ENCODE peak calls at places on chromosomes 4 and X, in seven cellular contexts. P, G, N, V, K, S and I are unnamed samples.

GRCh38 chr4:83751336-83751949 is 215.5 kb downstream of the GPAT3 start:
- DNase-seq in K (no peak), P (no peak), S (no peak), N (no peak), V (no peak), G (no peak), I (no peak)

GRCh38 chr4:139750099-139750498 is 84.5 kb downstream of the MGST2 start:
- DNase-seq in P (no peak), S (no peak), V (no peak), G (no peak), K (no peak), N (no peak), I (no peak)

GRCh38 chrX:37993857-37994619 is 12.3 kb upstream of the SYTL5 start:
- DNase-seq in G (no peak), S (no peak), K (no peak), V (peak; percentile 30), N (peak; percentile 16), P (peak; percentile 68), I (peak; percentile 2)

GRCh38 chr4:150816491-150816890 is 198.6 kb downstream of the LRBA start:
- DNase-seq in S (no peak), V (no peak), N (no peak), G (no peak), K (no peak), P (no peak), I (no peak)

GRCh38 chr4:150714462-150715438 is 132.8 kb downstream of the MAB21L2 start:
- DNase-seq in K (no peak), G (no peak), V (no peak), S (no peak), P (no peak), N (no peak), I (no peak)

GRCh38 chr4:17232575-17233253 is 279.2 kb downstream of the QDPR start:
- DNase-seq in V (no peak), N (peak; percentile 82), G (peak; percentile 65), P (no peak), S (peak; percentile 46), K (peak; percentile 45), I (peak; percentile 7)

GRCh38 chr4:16636304-16636703 is 262.1 kb downstream of the LDB2 start:
- DNase-seq in N (no peak), S (no peak), P (no peak), G (no peak), V (no peak), K (no peak), I (no peak)

GRCh38 chr4:20253272-20253798 is 1.6 kb downstream of the SLIT2 start:
- DNase-seq in K (peak; percentile 16), N (peak; percentile 19), P (no peak), V (no peak), G (no peak), S (no peak), I (no peak)

GRCh38 chr4:184845367-184846011 is 19.7 kb upstream of the ACSL1 start:
- DNase-seq in G (no peak), P (no peak), V (no peak), N (no peak), K (no peak), S (no peak), I (no peak)

GRCh38 chr4:145920205-145920604 is 18.4 kb downstream of the ZNF827 start:
- DNase-seq in P (no peak), S (no peak), V (no peak), N (no peak), G (no peak), K (no peak), I (no peak)

GRCh38 chrX:70762285-70762684 is 146.2 kb downstream of the TEX11 start:
- DNase-seq in P (no peak), S (no peak), N (no peak), K (no peak), G (no peak), V (no peak), I (no peak)

GRCh38 chr4:108433832-108434231 is 186.5 kb upstream of the RPL34 start:
- DNase-seq in S (no peak), N (no peak), P (no peak), G (no peak), V (no peak), K (no peak), I (no peak)

GRCh38 chr4:8840816-8841455 is 30.7 kb downstream of the HMX1 start:
- DNase-seq in P (peak; percentile 2), S (no peak), G (no peak), V (no peak), N (no peak), K (no peak), I (no peak)

GRCh38 chrX:69607616-69608015 is 8.3 kb upstream of the EDA start:
- DNase-seq in P (no peak), G (no peak), N (no peak), K (no peak), S (no peak), V (no peak), I (no peak)

GRCh38 chr4:123361195-123361861 is 35.3 kb upstream of the SPRY1 start:
- DNase-seq in V (no peak), S (no peak), P (peak; percentile 16), K (no peak), N (no peak), G (peak; percentile 42), I (peak; percentile 72)

GRCh38 chrX:154547245-154548027 is at the start of gene IKBKG:
- DNase-seq in G (peak; percentile 93), K (peak; percentile 91), N (peak; percentile 92), S (peak; percentile 88), P (peak; percentile 92), V (peak; percentile 57), I (peak; percentile 94)
- TF ChIP-seq POLR2A in G (no peak), K (peak; percentile 36), N (no peak), S (peak; percentile 28), P (peak; percentile 67), V (peak; percentile 67), I (peak; percentile 61)

DNA sequence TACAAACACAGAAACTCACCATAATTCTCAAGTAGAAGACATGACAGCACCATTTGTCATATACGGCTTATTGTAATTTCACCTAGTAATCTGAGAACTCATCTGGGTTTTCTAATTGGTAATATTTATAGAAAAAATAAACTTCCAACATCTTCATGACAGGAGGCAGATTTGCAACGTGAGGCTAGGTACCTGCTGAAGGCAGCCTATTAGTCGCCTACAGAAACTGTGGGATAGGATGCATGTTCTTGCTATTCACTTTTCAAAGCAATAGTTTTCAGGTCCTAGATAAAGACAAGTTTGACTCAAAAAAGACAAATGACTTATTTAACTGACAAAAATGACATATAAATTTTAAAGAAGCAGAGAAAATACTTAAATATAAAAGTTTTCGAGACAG is 2.9 kb downstream of the ZNF732 start:
- DNase-seq in K (no peak), V (no peak), G (no peak), N (no peak), S (no peak), P (no peak), I (no peak)
- TF ChIP-seq POLR2A in K (no peak), V (no peak), G (no peak), N (no peak), S (no peak), P (no peak), I (no peak)

GRCh38 chr4:109576462-109576861 is 16.4 kb downstream of the MCUB start:
- DNase-seq in K (no peak), G (no peak), N (no peak), V (no peak), S (no peak), P (no peak), I (no peak)
- TF ChIP-seq POLR2A in K (no peak), G (no peak), N (no peak), V (no peak), S (no peak), P (no peak), I (no peak)

GRCh38 chrX:48508400-48509244 is at the start of gene PORCN:
- DNase-seq in K (peak; percentile 84), S (peak; percentile 70), G (peak; percentile 90), P (peak; percentile 88), N (peak; percentile 86), V (peak; percentile 33), I (peak; percentile 75)
- TF ChIP-seq POLR2A in K (peak; percentile 55), S (peak; percentile 46), G (no peak), P (peak; percentile 65), N (no peak), V (peak; percentile 90), I (peak; percentile 45)